ENCODE peak calls at places on chromosomes 6 and 20, in seven cellular contexts. X, W, E, Y, V, C and S are unnamed samples.

GRCh38 chr20:50930139-50931047 is 844 bp downstream of the ADNP start:
- DNase-seq in X (no peak), W (no peak), E (peak), Y (no peak), V (no peak), C (no peak), S (no peak)

GRCh38 chr6:112592159-112592558 is 245.0 kb downstream of the RFPL4B start:
- DNase-seq in X (no peak), W (no peak), E (no peak), Y (no peak), V (no peak), C (no peak), S (no peak)

GRCh38 chr6:110053395-110054240 is 75.5 kb downstream of the GPR6 start:
- DNase-seq in X (peak), W (no peak), E (peak), Y (peak), V (peak), C (no peak), S (no peak)

GRCh38 chr6:154457046-154457713 is 53.3 kb downstream of the CNKSR3 start:
- DNase-seq in X (no peak), W (no peak), E (no peak), Y (no peak), V (no peak), C (no peak), S (no peak)

GRCh38 chr6:95785785-95786184 is 208.4 kb downstream of the MANEA start:
- DNase-seq in X (no peak), W (no peak), E (no peak), Y (no peak), V (no peak), C (no peak), S (no peak)

GRCh38 chr6:123118811-123119210 is 122.8 kb downstream of the CLVS2 start:
- DNase-seq in X (peak), W (no peak), E (peak), Y (no peak), V (no peak), C (no peak), S (no peak)

GRCh38 chr6:36873612-36874011 is 991 bp downstream of the PPIL1 start:
- DNase-seq in X (peak), W (no peak), E (no peak), Y (no peak), V (no peak), C (no peak), S (no peak)

GRCh38 chr6:98657764-98658163 is 176.6 kb upstream of the POU3F2 start:
- DNase-seq in X (peak), W (no peak), E (peak), Y (peak), V (no peak), C (no peak), S (no peak)

GRCh38 chr20:36030143-36030542 is 61.8 kb downstream of the CNBD2 start:
- DNase-seq in X (no peak), W (no peak), E (no peak), Y (no peak), V (no peak), C (no peak), S (no peak)

GRCh38 chr20:15882553-15882952 is 690.7 kb downstream of the KIF16B start:
- DNase-seq in X (peak), W (no peak), E (no peak), Y (no peak), V (no peak), C (no peak), S (no peak)

GRCh38 chr20:22462975-22463914 is 121.1 kb downstream of the FOXA2 start:
- DNase-seq in X (peak), W (no peak), E (no peak), Y (no peak), V (no peak), C (no peak), S (no peak)

GRCh38 chr6:121403981-121404380 is 31.5 kb upstream of the GJA1 start:
- DNase-seq in X (no peak), W (no peak), E (no peak), Y (no peak), V (no peak), C (no peak), S (no peak)

GRCh38 chr6:36110053-36110452 is 20.3 kb upstream of the MAPK13 start:
- DNase-seq in X (no peak), W (no peak), E (no peak), Y (no peak), V (no peak), C (no peak), S (no peak)

GRCh38 chr20:34164569-34164968 is 52.5 kb upstream of the EIF2S2 start:
- DNase-seq in X (no peak), W (no peak), E (no peak), Y (no peak), V (no peak), C (no peak), S (no peak)

GRCh38 chr20:38473353-38473795 is 731 bp downstream of the RALGAPB start:
- DNase-seq in X (peak), W (no peak), E (peak), Y (no peak), V (no peak), C (peak), S (no peak)

GRCh38 chr6:56739836-56740815 is 97.4 kb upstream of the DST start:
- DNase-seq in X (no peak), W (no peak), E (peak), Y (no peak), V (no peak), C (no peak), S (no peak)

GRCh38 chr20:8693709-8694108 is 375.2 kb upstream of the PLCB4 start:
- DNase-seq in X (no peak), W (no peak), E (no peak), Y (peak), V (no peak), C (no peak), S (no peak)

GRCh38 chr6:169800116-169800667 is 48.8 kb downstream of the ERMARD start:
- DNase-seq in X (no peak), W (no peak), E (no peak), Y (no peak), V (no peak), C (peak), S (no peak)

GRCh38 chr6:105431226-105431625 is 28.3 kb upstream of the PREP start:
- DNase-seq in X (peak), W (no peak), E (peak), Y (peak), V (peak), C (no peak), S (no peak)

GRCh38 chr20:37095108-37095608 is 639 bp downstream of the RBL1 start:
- DNase-seq in X (no peak), W (no peak), E (peak), Y (no peak), V (peak), C (no peak), S (no peak)

GRCh38 chr6:100257661-100258395 is 206.9 kb downstream of the SIM1 start:
- DNase-seq in X (peak), W (no peak), E (no peak), Y (peak), V (peak), C (no peak), S (no peak)

GRCh38 chr6:15360300-15360699 is 114.4 kb downstream of the JARID2 start:
- DNase-seq in X (no peak), W (no peak), E (no peak), Y (no peak), V (no peak), C (no peak), S (no peak)

GRCh38 chr20:21352703-21353102 is 44.6 kb downstream of the NKX2-4 start:
- DNase-seq in X (peak), W (no peak), E (no peak), Y (peak), V (no peak), C (no peak), S (no peak)

GRCh38 chr20:50257860-50258259 is 67.2 kb downstream of the CEBPB start:
- DNase-seq in X (no peak), W (no peak), E (no peak), Y (no peak), V (no peak), C (no peak), S (no peak)

GRCh38 chr20:57950764-57951163 is 240.9 kb upstream of the PMEPA1 start:
- DNase-seq in X (no peak), W (no peak), E (no peak), Y (no peak), V (no peak), C (no peak), S (no peak)

GRCh38 chr20:50464725-50465650 is 45.2 kb upstream of the PTPN1 start:
- DNase-seq in X (no peak), W (no peak), E (no peak), Y (no peak), V (no peak), C (no peak), S (no peak)

GRCh38 chr6:137341721-137342195 is 122.6 kb upstream of the IFNGR1 start:
- DNase-seq in X (peak), W (peak), E (no peak), Y (no peak), V (peak), C (peak), S (no peak)
- TF ChIP-seq CTCF in X (peak), W (peak), E (no peak), Y (peak), V (peak), C (peak), S (peak)

GRCh38 chr6:1318036-1318435 is 6.1 kb downstream of the FOXQ1 start:
- DNase-seq in X (no peak), W (no peak), E (no peak), Y (no peak), V (no peak), C (no peak), S (no peak)

GRCh38 chr6:1317302-1317815 is 5.5 kb downstream of the FOXQ1 start:
- DNase-seq in X (no peak), W (no peak), E (no peak), Y (no peak), V (no peak), C (no peak), S (no peak)

GRCh38 chr6:1315560-1316386 is 3.9 kb downstream of the FOXQ1 start:
- DNase-seq in X (no peak), W (no peak), E (no peak), Y (no peak), V (no peak), C (no peak), S (no peak)

GRCh38 chr6:1315201-1315559 is 3.3 kb downstream of the FOXQ1 start:
- DNase-seq in X (no peak), W (no peak), E (no peak), Y (no peak), V (no peak), C (no peak), S (no peak)

GRCh38 chr6:1316482-1317220 is 4.8 kb downstream of the FOXQ1 start:
- DNase-seq in X (peak), W (peak), E (peak), Y (no peak), V (no peak), C (no peak), S (no peak)
- TF ChIP-seq CTCF in X (no peak), W (no peak), E (no peak), Y (peak), V (no peak), C (no peak), S (no peak)

GRCh38 chr6:39377530-39377929 is 55.0 kb upstream of the KCNK16 start:
- DNase-seq in X (peak), W (peak), E (peak), Y (no peak), V (peak), C (peak), S (peak)
- TF ChIP-seq CTCF in X (peak), W (peak), E (peak), Y (peak), V (peak), C (peak), S (peak)

GRCh38 chr6:31919624-31920303 is 7.8 kb upstream of the C2 start:
- DNase-seq in X (no peak), W (no peak), E (no peak), Y (no peak), V (no peak), C (no peak), S (no peak)

GRCh38 chr6:31918069-31918725 is 9.3 kb upstream of the C2 start:
- DNase-seq in X (no peak), W (no peak), E (no peak), Y (no peak), V (no peak), C (no peak), S (no peak)

GRCh38 chr6:31927242-31927867 is at the start of gene C2:
- DNase-seq in X (no peak), W (no peak), E (no peak), Y (no peak), V (no peak), C (no peak), S (no peak)

GRCh38 chr6:31920803-31921202 is 6.7 kb upstream of the C2 start:
- DNase-seq in X (no peak), W (no peak), E (no peak), Y (no peak), V (no peak), C (no peak), S (no peak)

GRCh38 chr6:31922942-31923341 is 4.6 kb upstream of the C2 start:
- DNase-seq in X (peak), W (no peak), E (no peak), Y (no peak), V (no peak), C (no peak), S (no peak)
- TF ChIP-seq CTCF in X (peak), W (peak), E (peak), Y (no peak), V (peak), C (no peak), S (peak)

GRCh38 chr20:62272200-62272599 is 30.6 kb upstream of the ADRM1 start:
- DNase-seq in X (no peak), W (no peak), E (no peak), Y (no peak), V (no peak), C (no peak), S (no peak)
- TF ChIP-seq CTCF in X (no peak), W (no peak), E (no peak), Y (no peak), V (no peak), C (no peak), S (no peak)

DNA sequence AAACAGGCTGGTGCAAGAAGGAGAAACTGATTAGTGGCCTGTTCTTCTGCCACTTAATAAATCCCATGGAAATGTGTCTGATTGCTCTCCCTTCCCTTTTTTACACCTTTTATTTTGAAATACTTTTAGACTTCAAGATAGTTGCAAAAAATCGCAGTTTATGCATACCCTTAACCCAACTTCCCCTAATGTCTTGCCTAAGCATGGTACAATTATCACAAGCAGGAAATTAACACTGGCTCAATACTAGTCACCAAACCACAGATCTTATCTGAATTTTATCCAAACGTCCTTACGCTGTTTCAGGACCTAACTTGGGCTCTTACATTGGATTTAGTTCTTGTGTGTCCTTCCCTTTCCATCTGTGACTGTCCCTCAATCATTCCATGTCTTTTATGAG is 146.4 kb downstream of the ZNF217 start:
- DNase-seq in X (no peak), W (no peak), E (no peak), Y (no peak), V (no peak), C (no peak), S (no peak)
- TF ChIP-seq CTCF in X (no peak), W (no peak), E (no peak), Y (no peak), V (no peak), C (no peak), S (no peak)

DNA sequence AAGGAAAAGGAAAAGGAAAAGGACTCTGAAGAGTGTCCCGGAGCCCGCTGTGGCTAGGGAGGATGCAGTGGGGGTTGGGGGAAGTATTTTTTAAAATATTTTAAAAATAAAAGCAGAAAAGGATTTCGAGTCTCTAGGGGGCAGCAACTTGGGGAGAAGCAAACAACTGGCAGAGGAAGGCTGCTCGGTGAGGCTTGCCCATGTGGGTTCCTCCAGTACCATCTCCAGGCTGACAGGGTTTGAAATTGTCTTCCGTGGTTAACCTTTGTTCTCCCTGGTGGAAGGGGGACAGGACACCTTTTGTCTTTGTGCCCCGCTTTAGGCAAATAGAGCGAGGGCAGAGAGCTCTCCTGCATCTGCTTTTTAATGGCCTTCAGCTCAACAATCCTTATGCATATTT is 60.4 kb upstream of the SNX9 start:
- DNase-seq in X (no peak), W (peak), E (no peak), Y (no peak), V (no peak), C (no peak), S (no peak)
- TF ChIP-seq CTCF in X (peak), W (peak), E (peak), Y (peak), V (no peak), C (peak), S (no peak)